ENCODE peak calls at places on chromosomes 6 and 20, in four cellular contexts. One of them, this sample, is unnamed.
A peak's percentile ranks its signal among the peaks of the same experiment; 100 is the strongest.

GRCh38 chr20:1280421-1281102 is 14.5 kb downstream of the SNPH start:
- DNase-seq in Right ventricle myocardium superior: no peak
- DNase-seq in HTR-8/SVneo: no peak
- DNase-seq in heart left ventricle: no peak
- DNase-seq in this sample: no peak

GRCh38 chr6:130749402-130749801 is 77.8 kb upstream of the SMLR1 start:
- DNase-seq in HTR-8/SVneo: no peak
- DNase-seq in heart left ventricle: no peak
- DNase-seq in Right ventricle myocardium superior: no peak
- DNase-seq in this sample: no peak

GRCh38 chr6:33677153-33677660 is 34.3 kb downstream of the UQCC2 start:
- DNase-seq in Right ventricle myocardium superior: no peak
- DNase-seq in heart left ventricle: no peak
- DNase-seq in HTR-8/SVneo: no peak
- DNase-seq in this sample: no peak

GRCh38 chr6:30006170-30007131 is 54.6 kb upstream of the POLR1H start:
- DNase-seq in Right ventricle myocardium superior: peak; percentile 68
- DNase-seq in HTR-8/SVneo: no peak
- DNase-seq in heart left ventricle: peak; percentile 53
- DNase-seq in this sample: no peak

GRCh38 chr6:157029980-157030690 is 253.0 kb downstream of the ARID1B start:
- DNase-seq in heart left ventricle: no peak
- DNase-seq in HTR-8/SVneo: no peak
- DNase-seq in Right ventricle myocardium superior: no peak
- DNase-seq in this sample: no peak

GRCh38 chr6:108331982-108332381 is 37.1 kb downstream of the AFG1L start:
- DNase-seq in HTR-8/SVneo: no peak
- DNase-seq in Right ventricle myocardium superior: no peak
- DNase-seq in heart left ventricle: no peak
- DNase-seq in this sample: no peak

GRCh38 chr6:31689249-31690110 is 8.6 kb upstream of the LY6G5C start:
- DNase-seq in HTR-8/SVneo: no peak
- DNase-seq in heart left ventricle: no peak
- DNase-seq in Right ventricle myocardium superior: no peak
- DNase-seq in this sample: no peak

GRCh38 chr6:134787261-134787871 is 162.5 kb downstream of the ALDH8A1 start:
- DNase-seq in heart left ventricle: no peak
- DNase-seq in Right ventricle myocardium superior: no peak
- DNase-seq in HTR-8/SVneo: peak; percentile 33
- DNase-seq in this sample: no peak

GRCh38 chr20:62808211-62808865 is 3.7 kb downstream of the OGFR start:
- DNase-seq in heart left ventricle: peak; percentile 62
- DNase-seq in Right ventricle myocardium superior: peak; percentile 87
- DNase-seq in HTR-8/SVneo: peak; percentile 95
- DNase-seq in this sample: peak; percentile 51

GRCh38 chr6:111844921-111845320 is 28.3 kb downstream of the FYN start:
- DNase-seq in heart left ventricle: no peak
- DNase-seq in HTR-8/SVneo: peak; percentile 28
- DNase-seq in Right ventricle myocardium superior: no peak
- DNase-seq in this sample: no peak

GRCh38 chr6:13470240-13471140 is 16.9 kb downstream of the GFOD1 start:
- DNase-seq in heart left ventricle: no peak
- DNase-seq in HTR-8/SVneo: no peak
- DNase-seq in Right ventricle myocardium superior: no peak
- DNase-seq in this sample: no peak

GRCh38 chr20:11734431-11734830 is 183.3 kb upstream of the BTBD3 start:
- DNase-seq in HTR-8/SVneo: no peak
- DNase-seq in Right ventricle myocardium superior: no peak
- DNase-seq in heart left ventricle: no peak
- DNase-seq in this sample: no peak